ENCODE peak calls at places on chromosomes 12 and 14, in ten cellular contexts. E, R, S, X, H, L, Z, K, Q and C are unnamed samples.
A peak's percentile ranks its signal among the peaks of the same experiment; 100 is the strongest.

GRCh38 chr14:76491172-76491930 is 115.4 kb downstream of the ESRRB start:
- DNase-seq in E (no peak), R (no peak), S (no peak), X (no peak), H (no peak), L (no peak), Z (no peak), K (no peak), Q (no peak), C (no peak)

GRCh38 chr12:78703820-78704525 is 160.6 kb upstream of the SYT1 start:
- DNase-seq in E (no peak), R (peak; percentile 8), S (no peak), X (no peak), H (no peak), L (peak; percentile 91), Z (no peak), K (no peak), Q (peak; percentile 91), C (no peak)

GRCh38 chr14:101125719-101126375 is 222.3 kb upstream of the RTL1 start:
- DNase-seq in E (no peak), R (no peak), S (no peak), X (peak; percentile 15), H (no peak), L (no peak), Z (no peak), K (no peak), Q (no peak), C (no peak)

GRCh38 chr12:21483531-21483930 is 17.9 kb downstream of the RECQL start:
- DNase-seq in E (no peak), R (no peak), S (no peak), X (no peak), H (no peak), L (no peak), Z (no peak), K (no peak), Q (no peak), C (no peak)

GRCh38 chr12:110270125-110270962 is 10.7 kb upstream of the ATP2A2 start:
- DNase-seq in E (no peak), R (peak; percentile 65), S (no peak), X (peak; percentile 36), H (no peak), L (peak; percentile 73), Z (no peak), K (no peak), Q (no peak), C (no peak)

GRCh38 chr14:26128931-26129674 is 468.7 kb downstream of the NOVA1 start:
- DNase-seq in E (no peak), R (no peak), S (no peak), X (no peak), H (no peak), L (no peak), Z (no peak), K (no peak), Q (no peak), C (no peak)

GRCh38 chr12:52370906-52371608 is 3.8 kb upstream of the KRT85 start:
- DNase-seq in E (no peak), R (no peak), S (no peak), X (no peak), H (no peak), L (peak; percentile 46), Z (no peak), K (no peak), Q (peak; percentile 11), C (no peak)

GRCh38 chr12:81395431-81395830 is 317.6 kb downstream of the ACSS3 start:
- DNase-seq in E (no peak), R (no peak), S (no peak), X (no peak), H (no peak), L (no peak), Z (no peak), K (no peak), Q (no peak), C (no peak)

GRCh38 chr12:7373226-7373625 is 69.4 kb downstream of the ACSM4 start:
- DNase-seq in E (no peak), R (no peak), S (no peak), X (no peak), H (no peak), L (no peak), Z (no peak), K (no peak), Q (no peak), C (no peak)

GRCh38 chr14:69354383-69355154 is 43.5 kb downstream of the ERH start:
- DNase-seq in E (no peak), R (no peak), S (peak; percentile 91), X (peak; percentile 44), H (peak; percentile 84), L (peak; percentile 5), Z (no peak), K (peak; percentile 86), Q (no peak), C (no peak)

GRCh38 chr12:89949457-89950195 is 241.0 kb upstream of the ATP2B1 start:
- DNase-seq in E (no peak), R (peak; percentile 71), S (peak; percentile 58), X (no peak), H (peak; percentile 65), L (peak; percentile 64), Z (no peak), K (peak; percentile 69), Q (peak; percentile 96), C (no peak)

GRCh38 chr14:68394113-68394718 is 398.7 kb downstream of the ZFP36L1 start:
- DNase-seq in E (no peak), R (no peak), S (no peak), X (no peak), H (no peak), L (peak; percentile 63), Z (no peak), K (no peak), Q (no peak), C (no peak)

GRCh38 chr14:96059519-96060135 is 20.5 kb downstream of the C14orf132 start:
- DNase-seq in E (no peak), R (no peak), S (no peak), X (no peak), H (no peak), L (no peak), Z (no peak), K (no peak), Q (no peak), C (no peak)

GRCh38 chr14:64800000-64800399 is 79.7 kb downstream of the SPTB start:
- DNase-seq in E (peak; percentile 45), R (peak; percentile 53), S (no peak), X (peak; percentile 41), H (no peak), L (peak; percentile 18), Z (peak; percentile 30), K (no peak), Q (no peak), C (no peak)
- TF ChIP-seq CTCF in E (peak; percentile 46), R (peak; percentile 55), S (no peak), X (peak; percentile 42), H (peak; percentile 24), L (peak; percentile 49), Z (peak; percentile 33), K (peak; percentile 52), Q (peak; percentile 69), C (peak; percentile 55)

GRCh38 chr14:94042433-94043091 is 16.4 kb downstream of the OTUB2 start:
- DNase-seq in E (no peak), R (no peak), S (no peak), X (no peak), H (no peak), L (no peak), Z (no peak), K (no peak), Q (no peak), C (no peak)
- TF ChIP-seq CTCF in E (no peak), R (no peak), S (no peak), X (no peak), H (no peak), L (no peak), Z (no peak), K (no peak), Q (no peak), C (no peak)

GRCh38 chr12:118816296-118816695 is 165.0 kb upstream of the SRRM4 start:
- DNase-seq in E (no peak), R (no peak), S (no peak), X (no peak), H (no peak), L (no peak), Z (no peak), K (no peak), Q (no peak), C (no peak)

GRCh38 chr12:118827047-118827446 is 154.3 kb upstream of the SRRM4 start:
- DNase-seq in E (no peak), R (no peak), S (no peak), X (no peak), H (no peak), L (no peak), Z (no peak), K (no peak), Q (no peak), C (no peak)

GRCh38 chr12:118821386-118821928 is 159.9 kb upstream of the SRRM4 start:
- DNase-seq in E (no peak), R (no peak), S (no peak), X (no peak), H (no peak), L (no peak), Z (no peak), K (no peak), Q (no peak), C (no peak)
- TF ChIP-seq CTCF in E (no peak), R (no peak), S (no peak), X (no peak), H (no peak), L (no peak), Z (no peak), K (no peak), Q (no peak), C (no peak)

DNA sequence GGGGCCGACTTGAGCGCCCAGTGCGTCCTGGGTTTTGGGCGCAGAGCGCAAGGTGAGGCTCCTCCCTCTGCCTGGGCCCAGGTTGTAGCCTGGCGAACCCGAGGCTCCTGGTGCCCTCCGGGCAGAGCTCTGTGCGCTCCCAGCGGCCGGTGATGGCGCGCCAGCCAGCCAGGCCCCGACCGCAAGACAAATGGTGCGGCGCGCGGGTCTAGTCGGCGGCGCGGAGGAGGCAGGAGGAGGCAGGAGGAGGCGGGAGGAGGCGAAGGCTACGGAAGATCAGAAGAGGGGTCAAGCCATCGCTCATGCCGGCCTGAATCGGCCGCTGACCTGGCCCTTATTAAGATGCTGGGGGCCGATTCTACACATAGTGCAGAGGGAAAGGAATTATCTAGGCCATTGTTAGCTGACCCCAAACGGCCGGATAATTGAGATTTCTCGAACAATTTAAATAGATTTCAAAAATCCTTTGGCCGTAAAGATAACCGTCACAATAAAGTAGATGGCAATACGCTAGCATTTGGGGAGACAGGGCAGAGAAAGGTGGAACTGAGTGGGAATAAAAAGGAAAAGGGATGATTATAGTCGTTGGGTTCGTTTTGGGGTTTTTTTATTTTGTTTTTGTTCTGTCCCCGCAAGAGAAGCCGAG is 2.8 kb downstream of the TBX5 start:
- DNase-seq in E (no peak), R (no peak), S (no peak), X (no peak), H (no peak), L (peak; percentile 69), Z (peak; percentile 80), K (no peak), Q (no peak), C (peak; percentile 44)
- TF ChIP-seq CTCF in E (no peak), R (no peak), S (no peak), X (no peak), H (no peak), L (peak; percentile 38), Z (peak; percentile 52), K (no peak), Q (peak; percentile 52), C (peak; percentile 51)

DNA sequence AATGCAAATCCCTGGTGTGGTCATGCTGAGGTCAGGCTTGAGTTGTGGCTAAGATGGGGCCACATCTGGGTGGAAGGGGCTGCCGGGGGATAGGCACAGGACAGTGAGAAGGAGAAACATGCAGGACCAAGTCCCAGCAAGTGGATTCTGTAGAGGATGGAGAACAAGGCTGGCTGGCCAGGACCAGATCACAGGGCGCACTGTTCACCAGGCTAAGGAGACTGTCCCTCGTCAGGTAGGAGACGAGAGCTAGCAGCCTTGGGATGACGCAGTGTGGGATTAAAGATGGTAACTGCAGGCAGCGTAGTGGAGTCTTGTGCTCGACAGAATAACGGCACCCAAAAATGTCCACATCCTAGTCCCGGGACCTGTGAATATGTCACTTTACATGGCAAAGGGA is 336.1 kb downstream of the BCL11B start:
- DNase-seq in E (no peak), R (no peak), S (no peak), X (no peak), H (no peak), L (no peak), Z (no peak), K (no peak), Q (no peak), C (no peak)
- TF ChIP-seq CTCF in E (no peak), R (no peak), S (no peak), X (no peak), H (no peak), L (no peak), Z (no peak), K (no peak), Q (no peak), C (no peak)